ENCODE peak calls at places on chromosome 17, in four cellular contexts. X, J, Y and Q are unnamed samples.

GRCh38 chr17:68892658-68893057 is 62.5 kb downstream of the ABCA8 start:
- DNase-seq in Y (no peak), X (no peak), J (no peak), Q (no peak)

GRCh38 chr17:79935845-79936470 is 96.7 kb upstream of the CBX4 start:
- DNase-seq in Y (no peak), J (no peak), X (no peak), Q (no peak)

GRCh38 chr17:27381007-27381501 is 75.2 kb upstream of the KSR1 start:
- DNase-seq in Y (peak), X (peak), J (peak), Q (peak)

GRCh38 chr17:79203657-79204056 is 129.0 kb downstream of the ENGASE start:
- DNase-seq in X (no peak), J (no peak), Y (no peak), Q (no peak)

GRCh38 chr17:83110755-83111154 is 31.3 kb downstream of the METRNL start:
- DNase-seq in J (no peak), Y (no peak), X (no peak), Q (no peak)

GRCh38 chr17:20920813-20921199 is 122.0 kb downstream of the USP22 start:
- DNase-seq in X (no peak), J (no peak), Y (no peak), Q (no peak)

GRCh38 chr17:45073414-45074070 is 12.4 kb downstream of the NMT1 start:
- DNase-seq in X (no peak), Y (no peak), J (no peak), Q (no peak)

GRCh38 chr17:49582789-49583188 is 7.1 kb downstream of the NXPH3 start:
- DNase-seq in Y (no peak), X (no peak), J (no peak), Q (no peak)

GRCh38 chr17:82019905-82020873 is 2.5 kb downstream of the CENPX start:
- DNase-seq in J (no peak), X (peak), Y (no peak), Q (peak)

GRCh38 chr17:83056583-83057396 is 22.6 kb upstream of the METRNL start:
- DNase-seq in X (no peak), J (no peak), Y (no peak), Q (peak)

GRCh38 chr17:76716834-76717205 is 6.1 kb upstream of the MXRA7 start:
- DNase-seq in X (no peak), J (no peak), Y (no peak), Q (no peak)

GRCh38 chr17:78719630-78720298 is 62.3 kb downstream of the CYTH1 start:
- DNase-seq in J (no peak), Y (no peak), X (no peak), Q (no peak)

GRCh38 chr17:37743875-37744632 is 805 bp downstream of the HNF1B start:
- DNase-seq in Y (no peak), X (no peak), J (no peak), Q (no peak)

GRCh38 chr17:77424585-77425344 is 284.0 kb downstream of the SEC14L1 start:
- DNase-seq in J (peak), X (no peak), Y (no peak), Q (no peak)

GRCh38 chr17:41428591-41429326 is 4.4 kb upstream of the KRT37 start:
- DNase-seq in J (no peak), Y (no peak), X (no peak), Q (no peak)

GRCh38 chr17:39926588-39927100 is 757 bp downstream of the ORMDL3 start:
- DNase-seq in X (no peak), J (peak), Y (peak), Q (peak)

GRCh38 chr17:10327640-10328039 is 45.2 kb downstream of the MYH13 start:
- DNase-seq in X (peak), J (peak), Y (no peak), Q (peak)

GRCh38 chr17:9004132-9004960 is 17.0 kb upstream of the NTN1 start:
- DNase-seq in J (no peak), X (no peak), Y (no peak), Q (no peak)

GRCh38 chr17:62970617-62971016 is 4.6 kb downstream of the TANC2 start:
- DNase-seq in J (no peak), X (no peak), Y (no peak), Q (no peak)

GRCh38 chr17:70780031-70780430 is 610.7 kb downstream of the KCNJ2 start:
- DNase-seq in Y (no peak), J (no peak), X (no peak), Q (no peak)

GRCh38 chr17:50420419-50421112 is 5.5 kb upstream of the ACSF2 start:
- DNase-seq in Y (no peak), X (no peak), J (no peak), Q (no peak)

GRCh38 chr17:4162775-4163498 is 19.9 kb downstream of the CYB5D2 start:
- DNase-seq in X (no peak), Y (no peak), J (no peak), Q (no peak)

GRCh38 chr17:55587608-55588139 is 76.4 kb upstream of the SMIM36 start:
- DNase-seq in J (peak), Y (no peak), X (no peak), Q (no peak)

GRCh38 chr17:67624886-67625656 is 92.7 kb upstream of the NOL11 start:
- DNase-seq in J (no peak), X (no peak), Y (no peak), Q (no peak)

GRCh38 chr17:82752371-82753200 is 721 bp downstream of the TBCD start:
- DNase-seq in X (no peak), Y (no peak), J (peak), Q (no peak)

GRCh38 chr17:49577978-49578893 is 2.6 kb downstream of the NXPH3 start:
- DNase-seq in J (no peak), Y (no peak), X (no peak), Q (no peak)

GRCh38 chr17:70307430-70307829 is 138.1 kb downstream of the KCNJ2 start:
- DNase-seq in J (no peak), X (no peak), Y (no peak), Q (no peak)

GRCh38 chr17:19448341-19449268 is 37.6 kb downstream of the RNF112 start:
- DNase-seq in X (no peak), J (no peak), Y (no peak), Q (no peak)

GRCh38 chr17:63001689-63002394 is 35.8 kb downstream of the TANC2 start:
- DNase-seq in J (no peak), X (no peak), Y (no peak), Q (no peak)

GRCh38 chr17:77400445-77400870 is 259.7 kb downstream of the SEC14L1 start:
- DNase-seq in J (peak), Y (peak), X (no peak), Q (peak)

GRCh38 chr17:61211233-61211632 is 188.4 kb upstream of the TBX2 start:
- DNase-seq in J (no peak), Y (no peak), X (no peak), Q (no peak)

GRCh38 chr17:47242648-47243047 is 11.0 kb upstream of the ITGB3 start:
- DNase-seq in Y (no peak), J (no peak), X (no peak), Q (no peak)

GRCh38 chr17:67500261-67500660 is 123.2 kb downstream of the PITPNC1 start:
- DNase-seq in J (no peak), X (no peak), Y (no peak), Q (no peak)

GRCh38 chr17:71085238-71086033 is 916.1 kb downstream of the KCNJ2 start:
- DNase-seq in J (no peak), Y (no peak), X (peak), Q (no peak)

GRCh38 chr17:13490906-13491502 is 110.7 kb downstream of the HS3ST3A1 start:
- DNase-seq in X (no peak), J (no peak), Y (no peak), Q (no peak)